ENCODE peak calls at places on chromosomes 6 and 20, in eight cellular contexts. F is CD8-positive, alpha-beta T cell; R is hepatocyte; B is left lung; M is H7; E is CD4-positive, alpha-beta memory T cell; H is astrocyte of the cerebellum; Q is GM23248. V is an unnamed sample.

GRCh38 chr20:43895235-43895634 is 19.4 kb upstream of the TOX2 start:
- DNase-seq in H (no peak), R (no peak), E (no peak), Q (peak), M (no peak), B (no peak), F (no peak), V (peak)

GRCh38 chr6:135311446-135312200 is 130.5 kb downstream of the MYB start:
- DNase-seq in H (no peak), M (no peak), Q (no peak), E (no peak), B (no peak), F (no peak), R (no peak), V (no peak)

GRCh38 chr6:34671362-34671761 is 25.2 kb downstream of the ILRUN start:
- DNase-seq in Q (peak), F (no peak), M (no peak), B (no peak), R (no peak), E (no peak), H (no peak), V (no peak)

GRCh38 chr6:148577687-148578488 is 168.9 kb upstream of the UST start:
- DNase-seq in M (peak), H (peak), B (peak), R (peak), Q (peak), F (peak), E (peak), V (peak)

GRCh38 chr20:34637245-34638185 is 39.4 kb downstream of the PIGU start:
- DNase-seq in Q (peak), B (no peak), R (no peak), E (no peak), M (no peak), H (peak), F (no peak), V (peak)

GRCh38 chr20:22776369-22776768 is 192.0 kb upstream of the FOXA2 start:
- DNase-seq in M (no peak), R (no peak), Q (peak), B (no peak), F (no peak), H (no peak), E (no peak), V (no peak)

GRCh38 chr6:170007468-170008240 is 256.2 kb downstream of the ERMARD start:
- DNase-seq in R (no peak), E (no peak), M (no peak), F (no peak), Q (no peak), B (no peak), H (no peak), V (no peak)

GRCh38 chr6:125858427-125859320 is 67.9 kb downstream of the NCOA7 start:
- DNase-seq in F (no peak), E (peak), H (peak), Q (peak), M (peak), B (peak), R (peak), V (no peak)

GRCh38 chr6:161455848-161456247 is 182.0 kb upstream of the AGPAT4 start:
- DNase-seq in M (no peak), Q (no peak), H (no peak), R (no peak), E (no peak), F (no peak), B (no peak), V (no peak)

GRCh38 chr20:53916173-53916512 is 154.3 kb downstream of the BCAS1 start:
- DNase-seq in F (no peak), E (no peak), H (no peak), R (no peak), B (no peak), Q (no peak), M (no peak), V (no peak)
- H3K4me3 ChIP-seq in F (peak), E (peak), H (no peak), R (no peak), B (peak), Q (peak), M (no peak), V (no peak)

GRCh38 chr6:111562271-111562670 is 43.4 kb downstream of the TRAF3IP2 start:
- DNase-seq in M (no peak), Q (no peak), E (no peak), F (no peak), H (no peak), B (no peak), R (no peak), V (no peak)

GRCh38 chr6:111566222-111566717 is 39.4 kb downstream of the TRAF3IP2 start:
- DNase-seq in R (no peak), H (no peak), E (no peak), Q (peak), B (no peak), M (no peak), F (no peak), V (no peak)

GRCh38 chr6:111563581-111563980 is 42.1 kb downstream of the TRAF3IP2 start:
- DNase-seq in B (no peak), M (no peak), Q (no peak), R (no peak), F (no peak), H (no peak), E (no peak), V (no peak)

GRCh38 chr6:111565316-111566221 is 40.1 kb downstream of the TRAF3IP2 start:
- DNase-seq in E (no peak), B (no peak), F (no peak), Q (no peak), R (peak), H (no peak), M (peak), V (no peak)

GRCh38 chr6:111564482-111564945 is 41.2 kb downstream of the TRAF3IP2 start:
- DNase-seq in Q (peak), M (no peak), F (no peak), R (no peak), E (no peak), B (no peak), H (no peak), V (peak)
- H3K4me3 ChIP-seq in Q (no peak), M (no peak), F (no peak), R (no peak), E (no peak), B (no peak), H (no peak), V (no peak)

GRCh38 chr6:75735491-75736186 is 13.4 kb upstream of the MYO6 start:
- DNase-seq in M (no peak), R (peak), E (no peak), B (no peak), H (no peak), F (no peak), Q (peak), V (no peak)
- H3K4me3 ChIP-seq in M (no peak), R (no peak), E (no peak), B (no peak), H (no peak), F (no peak), Q (no peak), V (no peak)

DNA sequence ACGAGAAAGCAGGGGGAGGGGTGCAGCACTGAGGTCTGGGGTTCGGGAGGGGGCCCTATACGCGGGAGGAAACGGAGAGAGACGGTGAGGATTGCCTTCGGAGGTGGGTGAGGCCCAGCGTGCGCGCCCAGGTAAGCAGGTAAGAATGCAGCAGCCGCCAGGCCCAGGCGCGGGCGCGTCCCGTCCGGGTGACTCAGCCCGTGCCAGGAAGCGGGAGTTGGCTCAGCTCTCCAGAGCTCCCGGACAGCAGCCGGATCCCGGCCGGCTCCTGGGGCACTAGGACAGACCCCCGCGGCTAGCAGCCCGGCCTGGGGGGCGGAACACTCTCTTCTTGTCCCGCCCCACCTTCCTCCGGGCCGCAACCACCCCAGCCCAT is 1.5 kb upstream of the MDFI start:
- DNase-seq in Q (no peak), H (no peak), E (no peak), M (peak), B (peak), R (peak), F (no peak), V (no peak)
- H3K4me3 ChIP-seq in Q (no peak), H (peak), E (no peak), M (peak), B (peak), R (peak), F (no peak), V (peak)

DNA sequence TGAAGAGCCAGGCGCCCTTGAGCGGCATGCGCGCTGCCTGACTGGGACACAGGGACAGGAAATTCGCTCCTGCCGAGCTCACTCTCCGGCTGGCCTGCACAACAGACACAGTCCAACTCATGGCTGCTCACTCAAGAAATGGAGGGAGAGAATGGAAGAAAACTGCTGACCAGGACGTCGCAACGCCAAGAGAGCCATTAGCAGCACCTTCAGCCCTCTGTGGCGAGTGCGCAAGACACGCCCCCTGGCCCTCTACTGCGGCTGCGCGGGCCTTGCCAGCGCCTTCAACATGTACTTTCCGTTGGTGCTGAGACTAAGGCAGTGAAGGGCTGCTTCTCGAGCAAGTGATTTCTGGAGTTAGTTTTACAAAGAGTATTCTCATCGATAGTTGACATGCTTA is 23.3 kb downstream of the TMEM242 start:
- DNase-seq in F (no peak), B (no peak), E (no peak), R (no peak), H (no peak), M (no peak), Q (no peak), V (no peak)
- H3K4me3 ChIP-seq in F (no peak), B (no peak), E (no peak), R (no peak), H (no peak), M (no peak), Q (no peak), V (no peak)

GRCh38 chr6:62541502-62541901 is 255.5 kb upstream of the KHDRBS2 start:
- DNase-seq in B (no peak), R (no peak), H (no peak), E (no peak), M (no peak), F (no peak), Q (no peak), V (no peak)
- H3K4me3 ChIP-seq in B (no peak), R (no peak), H (no peak), E (no peak), M (no peak), F (no peak), Q (no peak), V (no peak)

GRCh38 chr6:89387516-89388222 is 24.4 kb downstream of the RRAGD start:
- DNase-seq in Q (no peak), H (no peak), E (no peak), R (no peak), M (no peak), B (no peak), F (no peak), V (no peak)

GRCh38 chr6:89386917-89387491 is 25.1 kb downstream of the RRAGD start:
- DNase-seq in E (no peak), H (no peak), F (no peak), B (no peak), R (no peak), Q (no peak), M (no peak), V (no peak)

GRCh38 chr6:89385156-89385667 is 26.9 kb downstream of the RRAGD start:
- DNase-seq in R (no peak), Q (peak), H (no peak), E (no peak), F (no peak), B (no peak), M (no peak), V (no peak)

GRCh38 chr6:89388846-89389245 is 23.2 kb downstream of the RRAGD start:
- DNase-seq in M (no peak), E (no peak), H (no peak), F (no peak), B (no peak), R (no peak), Q (no peak), V (no peak)

GRCh38 chr6:89385846-89386245 is 26.2 kb downstream of the RRAGD start:
- DNase-seq in H (no peak), M (no peak), B (no peak), R (no peak), Q (no peak), F (no peak), E (no peak), V (no peak)
- H3K4me3 ChIP-seq in H (no peak), M (no peak), B (no peak), R (no peak), Q (no peak), F (no peak), E (no peak), V (no peak)

DNA sequence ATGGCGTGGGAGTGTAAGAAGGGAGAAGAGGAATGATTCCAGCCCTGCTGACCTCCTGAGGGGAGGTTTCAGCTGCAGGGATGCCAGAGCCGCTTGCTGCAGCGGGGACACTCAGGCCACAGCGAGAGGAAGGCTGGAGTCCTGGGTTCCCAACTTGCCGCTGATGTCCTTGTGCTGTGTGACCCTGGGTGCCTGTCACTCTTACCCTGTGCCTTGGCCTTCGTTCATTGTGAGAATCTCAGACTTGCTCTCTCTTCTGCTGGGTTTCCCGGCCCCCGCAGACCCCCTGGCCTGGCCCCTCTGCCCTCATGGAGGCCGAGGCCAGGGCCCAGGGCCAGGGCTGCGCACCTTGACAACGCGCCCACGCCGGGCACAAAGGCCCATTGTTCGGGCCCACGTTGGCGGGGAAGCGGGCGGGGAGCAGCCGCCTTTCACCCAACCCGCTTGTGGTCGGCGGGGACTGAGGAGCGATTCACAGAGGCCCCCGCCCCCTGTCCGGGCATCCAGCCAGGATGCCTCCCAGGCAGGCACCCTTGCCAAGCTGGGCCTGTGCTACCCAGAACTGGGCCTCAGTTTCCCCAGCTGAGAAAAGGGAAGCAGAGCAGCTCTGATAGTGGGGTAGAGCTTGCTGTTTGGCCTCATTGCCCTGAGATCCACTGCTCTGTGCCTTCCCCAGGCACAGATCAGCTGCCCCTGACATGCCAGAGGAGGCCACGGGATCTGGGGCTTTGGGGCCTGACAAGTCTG is 52.4 kb downstream of the CEBPB start:
- DNase-seq in F (no peak), E (no peak), Q (no peak), R (no peak), H (no peak), B (no peak), M (no peak), V (no peak)
- H3K4me3 ChIP-seq in F (no peak), E (no peak), Q (no peak), R (no peak), H (no peak), B (no peak), M (no peak), V (no peak)